ENCODE peak calls at places on chromosomes 16 and 17, in nine cellular contexts. O is sciatic nerve, B is kidney tubule cell, U is astrocyte of the spinal cord, J is amniotic stem cell, T is fibroblast of lung, A is cardiac muscle cell, N is AG20443, Y is mucosa of gallbladder. C is an unnamed sample.

GRCh38 chr17:35373984-35374765 is 754 bp upstream of the SLFN11 start:
- DNase-seq in O (peak; percentile 80), B (peak; percentile 40), U (peak; percentile 39), J (peak; percentile 4), T (peak; percentile 78), A (peak; percentile 76), N (peak; percentile 77), Y (peak; percentile 31), C (no peak)

GRCh38 chr16:85027349-85027967 is at the start of gene KIAA0513:
- DNase-seq in O (peak; percentile 97), B (peak; percentile 93), U (peak; percentile 93), J (peak; percentile 81), T (peak; percentile 93), A (peak; percentile 96), N (peak; percentile 100), Y (peak; percentile 95), C (peak; percentile 93)

GRCh38 chr16:67967956-67968439 is 439 bp downstream of the SLC12A4 start:
- DNase-seq in O (peak; percentile 77), B (peak; percentile 31), U (no peak), J (no peak), T (peak; percentile 39), A (peak; percentile 35), N (peak; percentile 83), Y (no peak), C (peak; percentile 69)

GRCh38 chr16:9114842-9115241 is 23.4 kb downstream of the HAPSTR1 start:
- DNase-seq in O (no peak), B (no peak), U (no peak), J (no peak), T (no peak), A (no peak), N (no peak), Y (no peak), C (no peak)

GRCh38 chr17:34499576-34499975 is 79.8 kb upstream of the TMEM132E start:
- DNase-seq in O (no peak), B (peak; percentile 37), U (peak; percentile 7), J (no peak), T (peak; percentile 9), A (peak; percentile 29), N (no peak), Y (peak; percentile 39), C (peak; percentile 10)

GRCh38 chr17:73482251-73482661 is 162.0 kb downstream of the SDK2 start:
- DNase-seq in O (no peak), B (no peak), U (no peak), J (no peak), T (no peak), A (no peak), N (no peak), Y (no peak), C (no peak)

GRCh38 chr16:85402910-85403692 is 210.0 kb upstream of the GSE1 start:
- DNase-seq in O (peak; percentile 65), B (no peak), U (peak; percentile 36), J (no peak), T (peak; percentile 63), A (peak; percentile 85), N (peak; percentile 59), Y (no peak), C (no peak)

GRCh38 chr16:66903544-66904427 is 14.9 kb downstream of the CDH16 start:
- DNase-seq in O (no peak), B (no peak), U (no peak), J (no peak), T (no peak), A (no peak), N (no peak), Y (no peak), C (no peak)

GRCh38 chr17:3801043-3801746 is at the start of gene ITGAE:
- DNase-seq in O (no peak), B (no peak), U (no peak), J (no peak), T (no peak), A (no peak), N (no peak), Y (no peak), C (no peak)

GRCh38 chr16:84278968-84279367 is 15.7 kb upstream of the WFDC1 start:
- DNase-seq in O (no peak), B (no peak), U (no peak), J (no peak), T (no peak), A (no peak), N (no peak), Y (no peak), C (no peak)

GRCh38 chr16:75247249-75247648 is 4.2 kb downstream of the BCAR1 start:
- DNase-seq in O (no peak), B (no peak), U (no peak), J (no peak), T (no peak), A (no peak), N (no peak), Y (no peak), C (no peak)

GRCh38 chr16:67653131-67654068 is 6.7 kb downstream of the ACD start:
- DNase-seq in O (no peak), B (no peak), U (no peak), J (no peak), T (no peak), A (peak; percentile 21), N (peak; percentile 62), Y (no peak), C (no peak)

GRCh38 chr16:86529160-86529559 is 18.8 kb downstream of the FOXF1 start:
- DNase-seq in O (no peak), B (no peak), U (no peak), J (no peak), T (peak; percentile 36), A (peak; percentile 58), N (no peak), Y (no peak), C (no peak)

GRCh38 chr17:34114174-34114573 is 140.9 kb upstream of the CCL2 start:
- DNase-seq in O (no peak), B (no peak), U (no peak), J (no peak), T (no peak), A (no peak), N (no peak), Y (no peak), C (no peak)

GRCh38 chr16:86737083-86737482 is 158.7 kb downstream of the FOXL1 start:
- DNase-seq in O (no peak), B (no peak), U (no peak), J (no peak), T (no peak), A (no peak), N (no peak), Y (no peak), C (no peak)

GRCh38 chr16:80324371-80324770 is 216.4 kb upstream of the DYNLRB2 start:
- DNase-seq in O (no peak), B (no peak), U (no peak), J (no peak), T (no peak), A (no peak), N (no peak), Y (no peak), C (no peak)

GRCh38 chr17:36504156-36504545 is 17.7 kb downstream of the ZNHIT3 start:
- DNase-seq in O (no peak), B (no peak), U (no peak), J (no peak), T (no peak), A (no peak), N (no peak), Y (no peak), C (no peak)

GRCh38 chr17:60087882-60088669 is 9.4 kb upstream of the HEATR6 start:
- DNase-seq in O (no peak), B (no peak), U (peak; percentile 92), J (no peak), T (peak; percentile 41), A (peak; percentile 63), N (peak; percentile 65), Y (no peak), C (no peak)

GRCh38 chr16:23182675-23183485 is at the start of gene SCNN1G:
- DNase-seq in O (no peak), B (peak; percentile 58), U (no peak), J (no peak), T (no peak), A (no peak), N (peak; percentile 21), Y (no peak), C (no peak)

GRCh38 chr16:85988723-85989313 is 89.9 kb downstream of the IRF8 start:
- DNase-seq in O (peak; percentile 39), B (no peak), U (no peak), J (no peak), T (no peak), A (no peak), N (no peak), Y (no peak), C (no peak)

GRCh38 chr17:28684963-28685362 is 23.0 kb downstream of the SUPT6H start:
- DNase-seq in O (no peak), B (peak; percentile 67), U (no peak), J (no peak), T (peak; percentile 54), A (peak; percentile 54), N (no peak), Y (peak; percentile 76), C (peak; percentile 44)

GRCh38 chr16:9797306-9797705 is 384.9 kb downstream of the GRIN2A start:
- DNase-seq in O (no peak), B (peak; percentile 46), U (peak; percentile 19), J (no peak), T (no peak), A (no peak), N (no peak), Y (no peak), C (no peak)

GRCh38 chr16:54163197-54163843 is 123.3 kb downstream of the IRX3 start:
- DNase-seq in O (no peak), B (no peak), U (no peak), J (no peak), T (no peak), A (no peak), N (no peak), Y (no peak), C (no peak)

GRCh38 chr17:19590912-19591551 is 57.4 kb downstream of the SLC47A1 start:
- DNase-seq in O (no peak), B (no peak), U (no peak), J (no peak), T (no peak), A (no peak), N (no peak), Y (no peak), C (no peak)

GRCh38 chr17:52756739-52757138 is 598.2 kb upstream of the CA10 start:
- DNase-seq in O (no peak), B (no peak), U (no peak), J (no peak), T (no peak), A (no peak), N (no peak), Y (no peak), C (no peak)

GRCh38 chr17:42979511-42980273 is at the start of gene PTGES3L:
- DNase-seq in O (no peak), B (peak; percentile 59), U (peak; percentile 48), J (peak; percentile 16), T (peak; percentile 26), A (peak; percentile 60), N (peak; percentile 56), Y (peak; percentile 23), C (peak; percentile 79)

GRCh38 chr17:4043862-4044261 is 79.6 kb upstream of the ATP2A3 start:
- DNase-seq in O (no peak), B (no peak), U (no peak), J (no peak), T (no peak), A (no peak), N (no peak), Y (peak; percentile 46), C (no peak)

GRCh38 chr17:36016555-36016954 is 1.2 kb downstream of the CCL23 start:
- DNase-seq in O (no peak), B (no peak), U (no peak), J (no peak), T (no peak), A (no peak), N (no peak), Y (no peak), C (no peak)

GRCh38 chr17:43330876-43331639 is 67.7 kb upstream of the ARL4D start:
- DNase-seq in O (no peak), B (no peak), U (no peak), J (no peak), T (no peak), A (peak; percentile 6), N (no peak), Y (no peak), C (no peak)

GRCh38 chr17:15649861-15650391 is 30.4 kb upstream of the FBXW10B start:
- DNase-seq in O (no peak), B (peak; percentile 62), U (peak; percentile 41), J (no peak), T (peak; percentile 56), A (peak; percentile 43), N (peak; percentile 45), Y (peak; percentile 58), C (no peak)

GRCh38 chr17:45241315-45242011 is 19.8 kb downstream of the FMNL1 start:
- DNase-seq in O (no peak), B (peak; percentile 18), U (no peak), J (no peak), T (no peak), A (no peak), N (no peak), Y (no peak), C (no peak)